ENCODE peak calls at places on chromosomes 16 and 17, in four cellular contexts. M, N, Q and J are unnamed samples.

GRCh38 chr17:17682737-17683675 is 1.7 kb downstream of the RAI1 start:
- DNase-seq in M (no peak), N (no peak), Q (no peak), J (peak)

GRCh38 chr17:77215281-77215680 is 74.5 kb downstream of the SEC14L1 start:
- DNase-seq in M (no peak), Q (no peak), N (no peak), J (no peak)

GRCh38 chr17:37322826-37323561 is 52.8 kb upstream of the C17orf78 start:
- DNase-seq in Q (no peak), N (no peak), M (no peak), J (no peak)

GRCh38 chr16:81505011-81505660 is 60.5 kb downstream of the CMIP start:
- DNase-seq in N (no peak), Q (no peak), M (peak), J (peak)

GRCh38 chr16:23537390-23537789 is 19.8 kb downstream of the EARS2 start:
- DNase-seq in Q (no peak), M (no peak), N (peak), J (no peak)

GRCh38 chr16:13968835-13969234 is 48.9 kb downstream of the ERCC4 start:
- DNase-seq in N (no peak), M (no peak), Q (no peak), J (no peak)

GRCh38 chr16:9091867-9092281 is 430 bp downstream of the HAPSTR1 start:
- DNase-seq in Q (no peak), N (no peak), M (no peak), J (peak)

GRCh38 chr16:30428055-30428454 is 1.8 kb downstream of the DCTPP1 start:
- DNase-seq in Q (no peak), N (no peak), M (no peak), J (no peak)

GRCh38 chr17:164536-165235 is 16.8 kb downstream of the DOC2B start:
- DNase-seq in Q (no peak), N (peak), M (no peak), J (peak)

GRCh38 chr16:82755570-82756282 is 129.0 kb downstream of the CDH13 start:
- DNase-seq in N (no peak), Q (no peak), M (no peak), J (no peak)

GRCh38 chr17:67151717-67152116 is 93.3 kb downstream of the HELZ start:
- DNase-seq in N (no peak), Q (no peak), M (no peak), J (no peak)

GRCh38 chr16:72044825-72045359 is 9.4 kb upstream of the HP start:
- DNase-seq in N (no peak), Q (no peak), M (no peak), J (no peak)

GRCh38 chr17:75626496-75627038 is 6.7 kb upstream of the SMIM5 start:
- DNase-seq in N (no peak), M (no peak), Q (no peak), J (no peak)

GRCh38 chr16:90041896-90042473 is 22.7 kb upstream of the DBNDD1 start:
- DNase-seq in M (no peak), Q (no peak), N (no peak), J (no peak)

GRCh38 chr16:9797306-9797705 is 384.9 kb downstream of the GRIN2A start:
- DNase-seq in M (no peak), Q (no peak), N (peak), J (no peak)

GRCh38 chr17:2592974-2593845 is at the start of gene PAFAH1B1:
- DNase-seq in M (peak), Q (peak), N (peak), J (peak)

GRCh38 chr17:1229891-1230571 is 40.2 kb upstream of the BHLHA9 start:
- DNase-seq in Q (no peak), N (no peak), M (no peak), J (no peak)

GRCh38 chr17:4617590-4618356 is 23.7 kb downstream of the ALOX15 start:
- DNase-seq in M (no peak), Q (no peak), N (no peak), J (no peak)

GRCh38 chr17:40501499-40501911 is at the start of gene TNS4:
- DNase-seq in Q (no peak), M (no peak), N (peak), J (no peak)

GRCh38 chr16:81314603-81315270 is at the start of gene GAN:
- DNase-seq in M (peak), Q (peak), N (peak), J (peak)

GRCh38 chr17:48052956-48053757 is 5.0 kb downstream of the NFE2L1 start:
- DNase-seq in N (peak), M (no peak), Q (no peak), J (peak)

GRCh38 chr16:74902161-74902560 is 82.8 kb downstream of the WDR59 start:
- DNase-seq in M (no peak), N (no peak), Q (no peak), J (no peak)

GRCh38 chr17:28519236-28519635 is 13.1 kb downstream of the FOXN1 start:
- DNase-seq in N (no peak), M (no peak), Q (no peak), J (no peak)

GRCh38 chr16:58177347-58177710 is 20.6 kb downstream of the CSNK2A2 start:
- DNase-seq in Q (no peak), N (no peak), M (no peak), J (no peak)

GRCh38 chr17:73571524-73572130 is 72.6 kb downstream of the SDK2 start:
- DNase-seq in N (no peak), Q (no peak), M (no peak), J (no peak)

GRCh38 chr16:63682844-63683243 is 1439.0 kb downstream of the CDH11 start:
- DNase-seq in Q (no peak), N (no peak), M (no peak), J (no peak)

GRCh38 chr16:70250748-70251650 is 741 bp downstream of the EXOSC6 start:
- DNase-seq in N (peak), M (no peak), Q (no peak), J (peak)

GRCh38 chr17:4118095-4118743 is 24.6 kb downstream of the ZZEF1 start:
- DNase-seq in N (no peak), M (no peak), Q (no peak), J (no peak)

GRCh38 chr17:4576729-4577322 is 7.5 kb upstream of the SMTNL2 start:
- DNase-seq in M (no peak), N (peak), Q (no peak), J (no peak)

GRCh38 chr17:57002904-57003303 is 25.0 kb downstream of the SCPEP1 start:
- DNase-seq in M (no peak), Q (no peak), N (no peak), J (no peak)

GRCh38 chr16:55703003-55704001 is 47.5 kb downstream of the SLC6A2 start:
- DNase-seq in N (peak), Q (no peak), M (no peak), J (peak)

GRCh38 chr17:8916470-8916869 is 49.0 kb upstream of the PIK3R6 start:
- DNase-seq in Q (no peak), M (no peak), N (no peak), J (no peak)

GRCh38 chr16:74748710-74749073 is 25.9 kb downstream of the FA2H start:
- DNase-seq in Q (no peak), M (no peak), N (no peak), J (no peak)

GRCh38 chr16:53768167-53768566 is 64.2 kb downstream of the FTO start:
- DNase-seq in N (no peak), Q (no peak), M (no peak), J (no peak)

GRCh38 chr17:63988741-63989621 is 9.2 kb upstream of the PRR29 start:
- DNase-seq in Q (no peak), N (no peak), M (no peak), J (no peak)

GRCh38 chr17:30376621-30377452 is 1.9 kb upstream of the CPD start:
- DNase-seq in N (peak), Q (no peak), M (peak), J (peak)

GRCh38 chr17:10114931-10115535 is 83.4 kb downstream of the GAS7 start:
- DNase-seq in Q (no peak), N (no peak), M (peak), J (no peak)

DNA sequence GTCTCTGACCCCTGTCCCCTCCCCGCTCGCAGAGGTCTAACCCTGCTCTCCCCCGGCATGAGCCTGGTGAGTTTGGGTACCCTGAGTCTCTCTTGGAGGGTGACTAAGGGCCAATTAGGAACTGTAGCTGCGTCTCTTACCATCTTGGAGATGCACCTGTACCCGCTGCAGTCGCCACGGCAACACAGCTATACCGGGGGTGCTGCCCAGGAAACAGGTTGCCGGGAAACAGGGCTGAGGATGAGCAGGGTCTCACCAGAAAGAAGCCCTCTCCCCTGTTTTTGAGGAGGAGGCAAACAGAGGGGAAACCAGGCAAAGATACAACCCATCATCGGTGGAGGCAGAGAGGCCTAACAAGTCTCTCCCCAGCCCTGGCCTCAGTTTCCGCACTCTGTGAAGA is 140.2 kb downstream of the TMEM132E start:
- DNase-seq in M (no peak), Q (no peak), N (no peak), J (no peak)
- TF ChIP-seq SUZ12 in M (no peak), Q (no peak), N (no peak), J (no peak)

GRCh38 chr17:82831818-82832200 is 8.0 kb downstream of the ZNF750 start:
- DNase-seq in N (no peak), M (no peak), Q (no peak), J (no peak)

GRCh38 chr17:82832411-82832810 is 7.4 kb downstream of the ZNF750 start:
- DNase-seq in M (no peak), N (no peak), Q (no peak), J (no peak)

GRCh38 chr17:82828875-82829487 is 10.8 kb downstream of the ZNF750 start:
- DNase-seq in N (no peak), Q (no peak), M (no peak), J (no peak)

GRCh38 chr17:82831041-82831817 is 8.6 kb downstream of the ZNF750 start:
- DNase-seq in Q (no peak), N (no peak), M (no peak), J (no peak)

DNA sequence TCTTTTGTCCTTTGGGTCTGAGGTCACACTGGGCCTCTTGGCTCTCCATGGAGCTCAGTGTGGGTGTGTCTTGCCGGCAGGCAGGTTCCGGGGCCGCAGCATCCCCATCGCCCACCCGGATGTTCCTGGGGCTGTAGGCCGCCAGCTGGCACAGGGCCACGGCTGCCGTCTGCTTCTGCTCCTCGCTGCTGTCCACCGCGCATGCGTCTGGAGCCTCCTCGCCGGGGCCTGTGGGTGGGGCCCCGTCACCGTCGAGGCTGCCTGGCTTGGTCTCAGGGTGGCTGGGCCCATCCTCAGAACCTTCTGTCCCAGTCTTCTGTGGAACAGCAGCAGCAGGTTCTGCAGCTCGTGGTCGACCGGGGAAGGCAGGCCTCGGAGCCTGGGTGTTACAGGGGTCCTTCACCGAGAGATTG is 9.6 kb downstream of the ZNF750 start:
- DNase-seq in N (no peak), Q (no peak), M (no peak), J (no peak)
- TF ChIP-seq SP1 in N (no peak), Q (no peak), M (no peak), J (no peak)

GRCh38 chr17:51355314-51356083 is 95.2 kb downstream of the UTP18 start:
- DNase-seq in N (no peak), Q (no peak), M (no peak), J (no peak)

GRCh38 chr17:51354908-51355307 is 94.6 kb downstream of the UTP18 start:
- DNase-seq in M (no peak), N (no peak), Q (no peak), J (no peak)

GRCh38 chr17:51352798-51353197 is 92.5 kb downstream of the UTP18 start:
- DNase-seq in M (no peak), N (no peak), Q (no peak), J (no peak)

GRCh38 chr17:51351890-51352289 is 91.5 kb downstream of the UTP18 start:
- DNase-seq in Q (no peak), N (no peak), M (no peak), J (no peak)

DNA sequence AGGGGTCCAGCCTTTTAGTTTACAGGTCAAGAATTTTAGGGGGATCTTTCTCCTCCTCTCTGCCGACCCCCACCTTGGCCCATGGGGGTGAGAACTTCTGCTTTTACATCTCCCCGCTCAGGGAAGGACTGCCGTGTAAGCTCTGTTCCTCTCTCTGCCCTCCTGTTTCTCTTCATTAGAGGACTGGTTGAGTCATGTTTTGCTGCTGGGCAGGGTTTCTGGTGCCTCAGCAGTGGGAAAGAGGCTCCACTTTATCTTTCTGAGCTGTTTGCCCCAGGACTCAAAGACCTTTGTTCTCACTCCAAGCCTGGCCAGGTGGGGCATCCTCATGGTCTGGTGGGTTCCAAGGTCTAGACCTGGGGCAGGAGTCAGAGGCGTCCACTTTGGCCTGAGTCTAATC is 93.0 kb downstream of the UTP18 start:
- DNase-seq in N (no peak), M (no peak), Q (no peak), J (no peak)
- TF ChIP-seq SUZ12 in N (no peak), M (no peak), Q (no peak), J (no peak)

DNA sequence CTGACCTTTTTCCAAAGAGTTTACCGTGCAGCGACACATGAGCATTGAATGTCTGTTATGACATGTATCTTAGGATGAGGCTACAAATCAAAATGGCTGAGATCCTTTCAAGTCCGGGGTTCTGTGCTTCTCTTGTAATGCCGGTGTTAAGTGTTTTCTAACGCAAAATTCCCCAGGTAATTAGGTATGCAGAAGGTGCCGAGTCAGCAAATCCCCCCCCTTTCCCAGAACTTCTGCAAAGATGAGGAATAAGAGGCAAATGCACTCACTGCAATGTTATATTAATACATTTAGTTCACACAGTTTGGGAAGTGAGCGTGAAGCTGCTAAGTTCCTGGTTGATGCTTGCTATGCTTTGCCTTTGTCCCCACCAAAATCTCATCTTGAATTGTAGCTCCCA is 36.3 kb upstream of the MLYCD start:
- DNase-seq in N (no peak), M (no peak), Q (no peak), J (no peak)
- TF ChIP-seq SP1 in N (no peak), M (no peak), Q (no peak), J (no peak)

DNA sequence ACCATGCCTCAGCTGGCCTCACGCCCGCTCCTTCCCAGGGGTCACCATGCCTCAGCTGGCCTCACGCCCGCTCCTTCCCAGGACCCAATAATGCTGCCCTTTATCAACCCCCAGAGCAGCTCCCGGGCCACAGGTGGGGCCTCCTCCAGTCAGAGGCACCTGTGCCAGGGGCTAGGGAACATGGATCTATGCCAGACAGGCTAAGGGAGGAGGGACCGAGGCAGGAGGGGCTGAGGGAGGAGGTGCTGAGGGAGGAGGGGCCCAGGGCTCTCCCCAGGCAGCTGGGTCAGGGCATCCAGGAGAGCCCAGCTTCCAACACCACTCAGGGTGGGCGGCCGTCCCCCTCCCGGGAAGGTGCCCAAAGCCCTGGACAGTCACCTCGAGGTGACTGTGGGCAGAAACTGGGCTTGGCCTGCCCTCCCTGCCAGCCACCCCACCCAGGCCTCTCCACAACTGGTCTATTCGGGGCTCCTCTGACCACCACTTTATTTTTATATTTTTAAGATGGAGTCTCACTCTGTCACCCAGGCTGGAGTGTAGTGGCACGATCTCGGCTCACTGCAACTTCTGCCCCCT is 19.4 kb downstream of the UTS2R start:
- DNase-seq in M (no peak), Q (no peak), N (no peak), J (no peak)
- TF ChIP-seq SUZ12 in M (no peak), Q (no peak), N (no peak), J (no peak)

GRCh38 chr16:4425378-4426020 is at the start of gene DNAJA3:
- DNase-seq in M (peak), N (peak), Q (peak), J (peak)
- TF ChIP-seq SP1 in M (peak), N (peak), Q (no peak), J (no peak)